ENCODE peak calls at places on chromosomes 6 and 20, in five cellular contexts. Z, I, A, C and T are unnamed samples.

GRCh38 chr6:34276881-34277762 is 28.3 kb upstream of the SMIM29 start:
- DNase-seq in Z (no peak), A (no peak), I (no peak), C (peak; percentile 35), T (no peak)

GRCh38 chr6:45431314-45432058 is 53.8 kb upstream of the SUPT3H start:
- DNase-seq in I (no peak), C (no peak), A (no peak), Z (no peak), T (no peak)

GRCh38 chr20:4195499-4195898 is 180.1 kb upstream of the RNF24 start:
- DNase-seq in C (no peak), A (no peak), I (peak; percentile 18), Z (peak; percentile 52), T (peak; percentile 60)

GRCh38 chr6:149236584-149236983 is 80.9 kb upstream of the TAB2 start:
- DNase-seq in A (peak; percentile 90), C (no peak), Z (no peak), I (no peak), T (no peak)

GRCh38 chr6:118228856-118229255 is 319.2 kb upstream of the PLN start:
- DNase-seq in I (no peak), C (no peak), Z (no peak), A (no peak), T (no peak)

GRCh38 chr6:89597988-89598387 is 40.6 kb downstream of the LYRM2 start:
- DNase-seq in I (no peak), C (no peak), Z (no peak), A (peak; percentile 31), T (no peak)

GRCh38 chr6:37072526-37072925 is 67.1 kb downstream of the FGD2 start:
- DNase-seq in I (no peak), A (no peak), C (no peak), Z (no peak), T (no peak)

GRCh38 chr6:166237611-166238010 is 70.0 kb upstream of the TBXT start:
- DNase-seq in I (no peak), A (peak; percentile 14), C (no peak), Z (no peak), T (no peak)

GRCh38 chr6:34223381-34223963 is 13.2 kb upstream of the HMGA1 start:
- DNase-seq in A (no peak), Z (no peak), C (no peak), I (no peak), T (no peak)

DNA sequence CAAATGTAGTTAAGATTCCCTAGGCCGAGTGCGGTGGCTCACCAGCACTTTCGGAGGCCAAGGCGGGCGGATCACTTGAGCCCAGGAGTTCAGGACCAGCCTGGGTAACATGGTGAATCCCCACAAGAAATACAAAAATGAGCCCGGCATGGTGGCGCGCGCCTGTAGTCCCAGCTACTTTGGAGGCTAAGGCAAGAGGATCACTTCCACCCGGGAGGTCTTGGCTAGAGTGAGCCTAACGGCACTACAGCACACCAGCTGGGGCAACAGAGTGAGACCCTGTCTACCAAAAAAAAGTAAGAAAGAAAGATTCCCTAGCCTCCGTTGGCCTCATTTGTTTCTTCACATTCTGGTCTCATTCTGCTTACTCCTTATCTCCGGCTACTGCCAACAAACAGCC is 1.2 kb downstream of the ESF1 start:
- DNase-seq in Z (no peak), I (no peak), A (no peak), C (no peak), T (no peak)
- H3K4me3 ChIP-seq in Z (peak overlapping the region; percentile 90), I (no peak overlapping the region), A (peak overlapping the region; percentile 94), C (no peak overlapping the region), T (peak overlapping the region; percentile 76)

GRCh38 chr20:22586645-22587310 is 2.4 kb upstream of the FOXA2 start:
- DNase-seq in Z (peak; percentile 61), C (no peak), A (no peak), I (no peak), T (no peak)
- TF ChIP-seq CTCF in Z (peak; percentile 76), C (no peak), A (no peak), I (no peak), T (peak; percentile 45)

GRCh38 chr6:136646377-136646776 is 96.2 kb upstream of the MAP7 start:
- DNase-seq in A (peak; percentile 64), Z (peak; percentile 15), C (no peak), I (peak; percentile 31), T (no peak)
- H3K27ac ChIP-seq in A (peak overlapping the region; percentile 89), Z (no peak overlapping the region), C (peak overlapping the region; percentile 39), I (no peak overlapping the region), T (no peak overlapping the region)

GRCh38 chr6:169841907-169842606 is 90.6 kb downstream of the ERMARD start:
- DNase-seq in Z (no peak), A (no peak), C (no peak), I (no peak), T (no peak)
- H3K4me3 ChIP-seq in Z (no peak overlapping the region), A (no peak overlapping the region), C (no peak overlapping the region), I (no peak overlapping the region), T (no peak overlapping the region)

GRCh38 chr6:43402819-43403218 is 24.5 kb upstream of the ABCC10 start:
- DNase-seq in A (no peak), C (no peak), I (no peak), Z (no peak), T (no peak)
- TF ChIP-seq CTCF in A (no peak), C (no peak), I (no peak), Z (no peak), T (no peak)

DNA sequence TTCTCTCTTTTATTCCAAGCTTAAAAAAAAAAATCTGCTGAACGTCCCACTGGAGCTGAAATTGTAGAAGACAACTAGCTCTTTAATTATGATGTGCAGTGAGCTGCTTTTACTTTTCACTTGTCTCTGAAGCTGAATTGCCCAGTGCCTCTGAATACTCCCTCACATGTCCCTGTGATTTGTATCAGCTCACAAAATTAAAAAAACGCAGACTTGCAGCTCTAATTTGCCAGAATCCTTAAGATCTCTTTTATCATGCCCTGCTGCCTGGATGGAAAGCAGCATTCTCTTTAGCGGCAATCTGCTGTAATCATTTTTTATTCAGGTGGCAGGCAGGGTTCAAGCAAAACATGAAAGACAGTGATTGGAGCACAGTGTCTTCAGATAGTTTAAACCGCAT is 443.8 kb upstream of the SPTLC3 start:
- DNase-seq in Z (no peak), C (no peak), A (no peak), I (no peak), T (no peak)
- H3K27ac ChIP-seq in Z (no peak overlapping the region), C (no peak overlapping the region), A (no peak overlapping the region), I (no peak overlapping the region), T (no peak overlapping the region)

GRCh38 chr6:73314577-73315492 is 39.2 kb downstream of the DPPA5 start:
- DNase-seq in A (peak; percentile 10), Z (no peak), C (no peak), I (no peak), T (no peak)
- H3K4me3 ChIP-seq in A (peak overlapping the region; percentile 40), Z (no peak overlapping the region), C (no peak overlapping the region), I (no peak overlapping the region), T (no peak overlapping the region)

DNA sequence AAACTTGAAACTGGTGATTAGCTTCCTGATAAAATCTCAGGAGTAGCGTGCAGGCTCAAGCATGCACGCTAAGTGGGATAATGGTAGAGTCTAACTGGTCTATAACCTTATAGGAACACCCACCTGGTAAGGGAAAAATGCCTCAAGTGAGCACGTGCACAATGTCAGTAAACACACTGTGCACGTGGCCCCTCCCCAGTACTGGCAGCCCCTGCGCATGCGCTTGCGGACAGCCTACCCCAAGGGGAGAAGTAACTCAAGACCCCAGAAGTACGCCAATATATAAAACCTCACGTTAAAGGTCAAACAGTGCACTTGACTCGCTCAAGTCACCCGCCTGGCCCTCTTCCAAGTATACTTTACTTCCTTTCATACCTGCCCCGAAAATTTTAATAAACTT is 23.1 kb upstream of the DOK5 start:
- DNase-seq in I (no peak), A (no peak), Z (no peak), C (no peak), T (no peak)
- TF ChIP-seq CTCF in I (no peak), A (no peak), Z (no peak), C (no peak), T (no peak)

GRCh38 chr6:157514659-157515496 is 133.9 kb downstream of the ZDHHC14 start:
- DNase-seq in A (peak; percentile 78), C (no peak), Z (no peak), I (peak; percentile 69), T (no peak)

GRCh38 chr6:157513004-157513603 is 132.1 kb downstream of the ZDHHC14 start:
- DNase-seq in A (no peak), C (no peak), Z (no peak), I (peak; percentile 43), T (no peak)

GRCh38 chr6:157512081-157512682 is 131.2 kb downstream of the ZDHHC14 start:
- DNase-seq in A (no peak), Z (no peak), I (no peak), C (no peak), T (no peak)

GRCh38 chr6:157516319-157517026 is 135.5 kb downstream of the ZDHHC14 start:
- DNase-seq in Z (no peak), I (no peak), A (no peak), C (no peak), T (no peak)

GRCh38 chr6:157513619-157514485 is 132.9 kb downstream of the ZDHHC14 start:
- DNase-seq in Z (no peak), A (no peak), C (no peak), I (no peak), T (no peak)
- H3K27ac ChIP-seq in Z (no peak overlapping the region), A (no peak overlapping the region), C (no peak overlapping the region), I (no peak overlapping the region), T (peak overlapping the region; percentile 50)

DNA sequence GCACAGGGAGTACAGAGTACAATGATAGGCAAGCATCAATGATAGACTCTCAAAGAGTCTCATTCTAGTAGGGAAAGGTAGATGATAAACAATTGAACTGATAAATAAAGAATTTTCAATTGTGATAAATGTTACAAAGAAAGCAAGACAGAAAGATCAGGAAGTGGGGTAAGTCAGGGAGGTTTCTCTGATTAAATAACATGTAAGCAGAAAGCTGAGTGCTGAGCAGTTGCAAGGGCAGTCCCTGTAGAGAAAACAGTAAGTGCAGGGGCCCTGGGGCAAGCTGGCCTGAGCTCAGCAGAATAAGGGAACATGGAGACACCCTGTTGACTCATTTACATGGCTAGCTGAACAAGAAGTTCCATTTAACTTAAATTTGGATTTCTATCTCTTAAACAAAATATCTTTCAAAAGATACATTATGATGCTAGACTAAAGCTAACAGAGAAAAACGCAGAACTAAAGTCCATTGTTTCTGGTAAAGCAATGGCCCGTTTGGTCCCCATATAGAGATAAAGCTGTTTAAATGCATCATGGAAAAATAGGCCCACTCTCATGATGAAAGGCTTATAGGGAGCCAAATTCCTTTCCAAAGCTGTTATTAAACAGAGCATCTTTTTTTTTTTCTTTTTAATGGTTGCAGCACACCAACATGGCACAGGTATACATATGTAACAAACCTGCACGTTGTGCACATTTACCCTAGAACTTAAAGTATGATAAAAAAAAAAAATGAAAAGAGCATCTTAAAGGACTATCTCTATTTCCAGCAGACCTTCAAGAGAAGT is 5.3 kb upstream of the TNFAIP3 start:
- DNase-seq in C (no peak), I (no peak), A (no peak), Z (no peak), T (no peak)
- H3K4me3 ChIP-seq in C (no peak overlapping the region), I (no peak overlapping the region), A (no peak overlapping the region), Z (no peak overlapping the region), T (no peak overlapping the region)